ENCODE peak calls at places on chromosomes 12 and 14, in eight cellular contexts. One of them, this sample, is unnamed.

GRCh38 chr14:75884198-75884611 is 97.6 kb downstream of the TGFB3 start:
- DNase-seq in left ventricle myocardium inferior: no peak
- DNase-seq in aorta: no peak
- DNase-seq in CD8-positive, alpha-beta T cell: no peak
- DNase-seq in CD4-positive, alpha-beta T cell: no peak
- DNase-seq in body of pancreas: no peak
- DNase-seq in fibroblast of lung: peak
- DNase-seq in colonic mucosa: no peak
- DNase-seq in this sample: no peak

GRCh38 chr14:51824191-51824590 is 36.2 kb upstream of the GNG2 start:
- DNase-seq in aorta: no peak
- DNase-seq in colonic mucosa: no peak
- DNase-seq in CD8-positive, alpha-beta T cell: no peak
- DNase-seq in body of pancreas: no peak
- DNase-seq in left ventricle myocardium inferior: no peak
- DNase-seq in CD4-positive, alpha-beta T cell: no peak
- DNase-seq in fibroblast of lung: no peak
- DNase-seq in this sample: no peak

GRCh38 chr12:62308201-62308600 is 48.0 kb downstream of the USP15 start:
- DNase-seq in CD8-positive, alpha-beta T cell: no peak
- DNase-seq in CD4-positive, alpha-beta T cell: no peak
- DNase-seq in fibroblast of lung: no peak
- DNase-seq in left ventricle myocardium inferior: no peak
- DNase-seq in colonic mucosa: no peak
- DNase-seq in aorta: no peak
- DNase-seq in body of pancreas: no peak
- DNase-seq in this sample: no peak

GRCh38 chr12:79837575-79837974 is 97.3 kb downstream of the PPP1R12A start:
- DNase-seq in left ventricle myocardium inferior: no peak
- DNase-seq in colonic mucosa: no peak
- DNase-seq in fibroblast of lung: no peak
- DNase-seq in aorta: no peak
- DNase-seq in CD4-positive, alpha-beta T cell: no peak
- DNase-seq in body of pancreas: no peak
- DNase-seq in CD8-positive, alpha-beta T cell: no peak
- DNase-seq in this sample: no peak

GRCh38 chr12:2845280-2845679 is 10.4 kb upstream of the NRIP2 start:
- DNase-seq in CD4-positive, alpha-beta T cell: no peak
- DNase-seq in colonic mucosa: no peak
- DNase-seq in fibroblast of lung: peak
- DNase-seq in CD8-positive, alpha-beta T cell: no peak
- DNase-seq in body of pancreas: no peak
- DNase-seq in left ventricle myocardium inferior: peak
- DNase-seq in aorta: no peak
- DNase-seq in this sample: no peak

GRCh38 chr12:112801055-112801454 is 9.5 kb downstream of the RPH3A start:
- DNase-seq in colonic mucosa: no peak
- DNase-seq in aorta: no peak
- DNase-seq in left ventricle myocardium inferior: no peak
- DNase-seq in body of pancreas: no peak
- DNase-seq in CD4-positive, alpha-beta T cell: no peak
- DNase-seq in fibroblast of lung: no peak
- DNase-seq in CD8-positive, alpha-beta T cell: no peak
- DNase-seq in this sample: no peak

GRCh38 chr14:28577187-28577586 is 189.4 kb upstream of the FOXG1 start:
- DNase-seq in left ventricle myocardium inferior: no peak
- DNase-seq in body of pancreas: no peak
- DNase-seq in fibroblast of lung: no peak
- DNase-seq in aorta: no peak
- DNase-seq in colonic mucosa: no peak
- DNase-seq in CD8-positive, alpha-beta T cell: no peak
- DNase-seq in CD4-positive, alpha-beta T cell: no peak
- DNase-seq in this sample: no peak

GRCh38 chr12:40192704-40193255 is 32.0 kb upstream of the LRRK2 start:
- DNase-seq in left ventricle myocardium inferior: no peak
- DNase-seq in fibroblast of lung: no peak
- DNase-seq in body of pancreas: no peak
- DNase-seq in CD8-positive, alpha-beta T cell: no peak
- DNase-seq in aorta: no peak
- DNase-seq in CD4-positive, alpha-beta T cell: no peak
- DNase-seq in colonic mucosa: no peak
- DNase-seq in this sample: no peak

GRCh38 chr14:105326568-105326867 is 12.0 kb downstream of the PACS2 start:
- DNase-seq in colonic mucosa: no peak
- DNase-seq in fibroblast of lung: no peak
- DNase-seq in CD4-positive, alpha-beta T cell: no peak
- DNase-seq in aorta: no peak
- DNase-seq in CD8-positive, alpha-beta T cell: no peak
- DNase-seq in body of pancreas: no peak
- DNase-seq in left ventricle myocardium inferior: no peak
- DNase-seq in this sample: no peak

GRCh38 chr12:9762369-9762768 is 1.7 kb upstream of the CD69 start:
- DNase-seq in CD4-positive, alpha-beta T cell: no peak
- DNase-seq in fibroblast of lung: no peak
- DNase-seq in CD8-positive, alpha-beta T cell: no peak
- DNase-seq in colonic mucosa: no peak
- DNase-seq in left ventricle myocardium inferior: no peak
- DNase-seq in aorta: no peak
- DNase-seq in body of pancreas: no peak
- DNase-seq in this sample: no peak

GRCh38 chr12:9759680-9760592 is 765 bp downstream of the CD69 start:
- DNase-seq in CD8-positive, alpha-beta T cell: no peak
- DNase-seq in fibroblast of lung: no peak
- DNase-seq in left ventricle myocardium inferior: no peak
- DNase-seq in body of pancreas: no peak
- DNase-seq in CD4-positive, alpha-beta T cell: no peak
- DNase-seq in colonic mucosa: no peak
- DNase-seq in aorta: no peak
- DNase-seq in this sample: no peak

GRCh38 chr12:9763025-9763424 is 2.3 kb upstream of the CD69 start:
- DNase-seq in CD8-positive, alpha-beta T cell: no peak
- DNase-seq in body of pancreas: no peak
- DNase-seq in CD4-positive, alpha-beta T cell: no peak
- DNase-seq in aorta: no peak
- DNase-seq in colonic mucosa: no peak
- DNase-seq in left ventricle myocardium inferior: no peak
- DNase-seq in fibroblast of lung: no peak
- DNase-seq in this sample: no peak

GRCh38 chr12:9760699-9761406 is at the start of gene CD69:
- DNase-seq in CD4-positive, alpha-beta T cell: peak
- DNase-seq in left ventricle myocardium inferior: no peak
- DNase-seq in body of pancreas: no peak
- DNase-seq in colonic mucosa: peak
- DNase-seq in fibroblast of lung: no peak
- DNase-seq in aorta: no peak
- DNase-seq in CD8-positive, alpha-beta T cell: peak
- DNase-seq in this sample: no peak

DNA sequence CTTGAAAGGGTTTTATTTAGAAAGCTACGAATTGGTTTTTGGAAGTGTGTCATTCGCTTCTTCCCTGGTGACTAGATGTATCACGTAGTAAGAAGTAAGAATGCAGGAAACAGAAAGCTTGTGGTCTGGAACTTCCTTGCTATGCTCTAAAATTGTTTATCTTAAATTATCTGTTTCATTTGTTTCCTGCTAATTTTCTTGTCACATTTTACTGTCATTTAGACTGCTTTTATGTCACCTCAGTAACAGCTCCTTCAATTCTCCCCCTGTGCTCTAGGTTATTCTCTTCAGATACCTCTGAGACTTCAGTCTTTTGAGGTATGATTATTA is 671 bp upstream of the CD69 start:
- DNase-seq in left ventricle myocardium inferior: no peak
- DNase-seq in colonic mucosa: no peak
- DNase-seq in body of pancreas: no peak
- DNase-seq in aorta: no peak
- DNase-seq in CD8-positive, alpha-beta T cell: no peak
- DNase-seq in fibroblast of lung: peak
- DNase-seq in CD4-positive, alpha-beta T cell: no peak
- DNase-seq in this sample: no peak
- H3K27ac ChIP-seq in left ventricle myocardium inferior: no peak
- H3K27ac ChIP-seq in colonic mucosa: peak
- H3K27ac ChIP-seq in body of pancreas: no peak
- H3K27ac ChIP-seq in aorta: no peak
- H3K27ac ChIP-seq in CD8-positive, alpha-beta T cell: peak
- H3K27ac ChIP-seq in fibroblast of lung: no peak
- H3K27ac ChIP-seq in CD4-positive, alpha-beta T cell: peak
- H3K27ac ChIP-seq in this sample: peak

GRCh38 chr14:93135399-93135798 is 19.7 kb upstream of the ITPK1 start:
- DNase-seq in CD8-positive, alpha-beta T cell: no peak
- DNase-seq in fibroblast of lung: no peak
- DNase-seq in colonic mucosa: peak
- DNase-seq in left ventricle myocardium inferior: no peak
- DNase-seq in aorta: no peak
- DNase-seq in CD4-positive, alpha-beta T cell: no peak
- DNase-seq in body of pancreas: peak
- DNase-seq in this sample: no peak
- H3K27ac ChIP-seq in CD8-positive, alpha-beta T cell: no peak
- H3K27ac ChIP-seq in fibroblast of lung: no peak
- H3K27ac ChIP-seq in colonic mucosa: no peak
- H3K27ac ChIP-seq in left ventricle myocardium inferior: peak
- H3K27ac ChIP-seq in aorta: no peak
- H3K27ac ChIP-seq in CD4-positive, alpha-beta T cell: no peak
- H3K27ac ChIP-seq in body of pancreas: peak
- H3K27ac ChIP-seq in this sample: no peak

DNA sequence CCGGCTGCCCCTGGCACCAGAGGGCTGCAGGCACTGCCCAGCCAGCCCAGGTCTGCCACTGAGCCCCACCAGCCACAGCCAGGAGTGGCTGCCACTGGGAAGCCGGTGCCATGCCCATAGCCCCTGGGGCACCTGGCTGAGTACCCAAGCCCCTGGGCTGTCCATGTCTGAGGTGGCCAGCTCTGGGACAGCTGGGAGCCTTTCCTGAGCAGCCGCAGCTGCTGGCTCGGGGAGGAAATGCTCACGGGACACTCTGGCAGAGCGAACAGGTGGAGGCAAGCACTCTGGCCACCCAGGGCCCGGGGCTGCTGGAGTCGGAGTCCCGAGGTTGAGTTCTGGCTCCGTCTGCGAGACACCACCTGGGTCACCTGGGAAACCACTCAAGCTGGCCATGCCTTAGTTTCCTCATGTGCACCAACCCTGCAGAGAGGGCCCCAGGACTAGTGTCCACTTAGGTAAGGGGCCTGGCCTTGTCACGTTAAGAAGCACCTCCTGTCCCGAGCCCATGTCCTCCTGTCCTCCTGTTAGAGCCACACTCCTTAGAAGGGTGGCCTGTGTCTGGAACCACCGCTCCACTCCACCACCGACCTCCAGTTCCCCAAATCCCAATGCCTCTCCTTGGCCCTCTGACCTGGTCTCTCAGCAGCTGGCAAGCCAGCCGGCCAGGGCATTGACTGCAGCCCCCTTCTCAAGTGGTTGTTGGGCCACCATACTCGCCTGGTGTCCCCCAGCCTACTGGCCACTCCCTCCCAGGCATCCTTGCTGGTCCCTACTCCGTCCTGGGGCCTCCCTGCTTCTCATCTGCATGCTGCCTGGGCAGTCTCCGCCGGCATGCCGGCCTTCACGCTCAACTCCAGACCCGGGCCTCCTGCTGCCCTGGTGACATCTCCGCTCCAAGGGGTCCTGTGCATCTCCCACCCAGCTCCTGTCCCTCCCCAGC is 45.3 kb downstream of the BEGAIN start:
- DNase-seq in aorta: peak
- DNase-seq in left ventricle myocardium inferior: no peak
- DNase-seq in CD8-positive, alpha-beta T cell: no peak
- DNase-seq in CD4-positive, alpha-beta T cell: no peak
- DNase-seq in colonic mucosa: no peak
- DNase-seq in body of pancreas: peak
- DNase-seq in fibroblast of lung: no peak
- DNase-seq in this sample: peak
- H3K27ac ChIP-seq in aorta: no peak
- H3K27ac ChIP-seq in left ventricle myocardium inferior: no peak
- H3K27ac ChIP-seq in CD8-positive, alpha-beta T cell: no peak
- H3K27ac ChIP-seq in CD4-positive, alpha-beta T cell: no peak
- H3K27ac ChIP-seq in colonic mucosa: no peak
- H3K27ac ChIP-seq in body of pancreas: peak
- H3K27ac ChIP-seq in fibroblast of lung: no peak
- H3K27ac ChIP-seq in this sample: no peak

GRCh38 chr14:79011920-79012204 is 841.7 kb downstream of the NRXN3 start:
- DNase-seq in colonic mucosa: no peak
- DNase-seq in CD4-positive, alpha-beta T cell: no peak
- DNase-seq in body of pancreas: no peak
- DNase-seq in fibroblast of lung: peak
- DNase-seq in aorta: no peak
- DNase-seq in left ventricle myocardium inferior: no peak
- DNase-seq in CD8-positive, alpha-beta T cell: no peak
- DNase-seq in this sample: no peak
- H3K27ac ChIP-seq in colonic mucosa: no peak
- H3K27ac ChIP-seq in CD4-positive, alpha-beta T cell: no peak
- H3K27ac ChIP-seq in body of pancreas: no peak
- H3K27ac ChIP-seq in fibroblast of lung: no peak
- H3K27ac ChIP-seq in aorta: no peak
- H3K27ac ChIP-seq in left ventricle myocardium inferior: no peak
- H3K27ac ChIP-seq in CD8-positive, alpha-beta T cell: no peak
- H3K27ac ChIP-seq in this sample: no peak